ENCODE peak calls at places on chromosomes 16 and 17, in seven cellular contexts. L, R, M, I, Y, B and H are unnamed samples.
A peak's percentile ranks its signal among the peaks of the same experiment; 100 is the strongest.

GRCh38 chr17:42288985-42289862 is 926 bp downstream of the STAT5A start:
- DNase-seq in L (no peak), R (no peak), M (no peak), I (no peak), Y (peak; percentile 69), B (no peak), H (no peak)

GRCh38 chr17:72342582-72343527 is 222.0 kb downstream of the SOX9 start:
- DNase-seq in L (no peak), R (no peak), M (no peak), I (no peak), Y (no peak), B (no peak), H (no peak)

GRCh38 chr17:64635647-64636305 is 26.3 kb downstream of the SMURF2 start:
- DNase-seq in L (no peak), R (no peak), M (no peak), I (no peak), Y (no peak), B (peak; percentile 60), H (no peak)

GRCh38 chr16:86099326-86099725 is 200.4 kb downstream of the IRF8 start:
- DNase-seq in L (no peak), R (no peak), M (no peak), I (no peak), Y (no peak), B (no peak), H (no peak)

GRCh38 chr16:87065781-87066694 is 251.2 kb downstream of the C16orf95 start:
- DNase-seq in L (no peak), R (no peak), M (no peak), I (no peak), Y (no peak), B (no peak), H (no peak)

GRCh38 chr17:47733047-47733413 is at the start of gene TBX21:
- DNase-seq in L (peak; percentile 84), R (peak; percentile 24), M (no peak), I (peak; percentile 64), Y (no peak), B (no peak), H (no peak)

GRCh38 chr16:89012622-89012995 is 35.6 kb upstream of the CBFA2T3 start:
- DNase-seq in L (no peak), R (no peak), M (no peak), I (no peak), Y (no peak), B (no peak), H (no peak)

GRCh38 chr16:87143661-87144121 is 173.5 kb downstream of the C16orf95 start:
- DNase-seq in L (no peak), R (no peak), M (peak; percentile 42), I (no peak), Y (no peak), B (no peak), H (peak; percentile 69)

GRCh38 chr16:80298676-80299075 is 242.1 kb upstream of the DYNLRB2 start:
- DNase-seq in L (no peak), R (no peak), M (no peak), I (no peak), Y (no peak), B (no peak), H (no peak)

GRCh38 chr16:62664566-62664965 is 628.3 kb upstream of the CDH8 start:
- DNase-seq in L (no peak), R (no peak), M (no peak), I (no peak), Y (no peak), B (no peak), H (no peak)

GRCh38 chr17:79420318-79421243 is 190.3 kb downstream of the RBFOX3 start:
- DNase-seq in L (no peak), R (peak; percentile 12), M (no peak), I (no peak), Y (no peak), B (no peak), H (no peak)

GRCh38 chr16:66189951-66190350 is 176.5 kb upstream of the CDH5 start:
- DNase-seq in L (no peak), R (peak; percentile 77), M (no peak), I (no peak), Y (no peak), B (peak; percentile 81), H (no peak)